ENCODE peak calls at places on chromosomes 16 and 17, in four cellular contexts. D, B, Z and U are unnamed samples. For H3K27me3, the result is how much of the 10 kb centered on the place peaks cover.

GRCh38 chr17:1764274-1764673 is 2.4 kb downstream of the SERPINF1 start:
- DNase-seq in B (no peak), Z (peak), D (peak), U (no peak)

GRCh38 chr16:20538181-20538580 is 38.0 kb downstream of the ACSM2B start:
- DNase-seq in D (no peak), Z (no peak), B (no peak), U (no peak)

GRCh38 chr17:55190748-55191147 is 74.0 kb upstream of the HLF start:
- DNase-seq in Z (no peak), D (no peak), B (no peak), U (no peak)

GRCh38 chr17:71535311-71535710 is 585.5 kb upstream of the SOX9 start:
- DNase-seq in Z (no peak), D (no peak), B (no peak), U (no peak)

GRCh38 chr17:58210922-58211321 is 8.1 kb downstream of the MKS1 start:
- DNase-seq in D (no peak), Z (no peak), B (no peak), U (no peak)

GRCh38 chr16:11253009-11253994 is 2.7 kb downstream of the SOCS1 start:
- DNase-seq in Z (no peak), D (no peak), B (no peak), U (no peak)

GRCh38 chr16:4694664-4695451 is 1.5 kb downstream of the NUDT16L1 start:
- DNase-seq in Z (peak), B (no peak), D (no peak), U (no peak)

GRCh38 chr17:28612936-28613872 is 781 bp downstream of the RSKR start:
- DNase-seq in B (peak), D (peak), Z (no peak), U (no peak)

GRCh38 chr17:82703036-82703745 is 4.7 kb upstream of the RAB40B start:
- DNase-seq in D (no peak), Z (no peak), B (no peak), U (no peak)

GRCh38 chr17:82703935-82704865 is 5.7 kb upstream of the RAB40B start:
- DNase-seq in D (peak), Z (no peak), B (no peak), U (no peak)

GRCh38 chr17:82704886-82705285 is 6.4 kb upstream of the RAB40B start:
- DNase-seq in B (no peak), Z (no peak), D (no peak), U (no peak)

GRCh38 chr17:82699551-82699950 is 1.1 kb upstream of the RAB40B start:
- DNase-seq in B (no peak), D (no peak), Z (no peak), U (no peak)

GRCh38 chr17:82702161-82702932 is 3.8 kb upstream of the RAB40B start:
- DNase-seq in B (no peak), Z (no peak), D (no peak), U (no peak)
- TF ChIP-seq CTCF in B (no peak), Z (no peak), D (no peak), U (no peak)

GRCh38 chr17:50203589-50204345 is 2.3 kb upstream of the COL1A1 start:
- DNase-seq in Z (peak), D (peak), B (no peak), U (no peak)

GRCh38 chr17:50203086-50203485 is 1.7 kb upstream of the COL1A1 start:
- DNase-seq in Z (peak), B (no peak), D (no peak), U (no peak)

GRCh38 chr17:50205111-50205821 is 3.8 kb upstream of the COL1A1 start:
- DNase-seq in D (no peak), Z (peak), B (no peak), U (no peak)

GRCh38 chr17:50205931-50206505 is 4.6 kb upstream of the COL1A1 start:
- DNase-seq in D (no peak), B (no peak), Z (peak), U (no peak)

DNA sequence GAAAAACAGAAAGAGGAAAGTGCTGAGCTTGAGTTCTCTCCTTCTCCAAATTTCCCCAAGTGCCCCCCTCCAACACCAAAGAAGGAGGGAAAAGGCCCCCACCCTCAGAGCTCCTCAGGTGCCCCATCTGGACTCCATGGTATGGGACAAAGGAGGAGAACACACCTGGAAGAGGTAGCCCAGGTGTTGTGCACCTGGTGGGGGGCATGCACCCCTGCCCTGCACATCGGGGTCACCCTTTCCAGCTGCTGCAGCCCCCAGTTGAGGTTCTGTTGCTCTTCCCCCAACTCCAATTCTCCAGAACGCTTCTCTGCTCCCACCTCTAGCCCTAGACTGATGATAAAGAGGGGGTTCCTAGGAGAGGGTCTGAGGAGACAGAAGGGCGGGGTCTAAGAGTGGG is 3.0 kb upstream of the COL1A1 start:
- DNase-seq in B (no peak), D (no peak), Z (peak), U (no peak)
- H3K27me3 ChIP-seq in B (under half), D (under half), Z (under half), U (under half)

GRCh38 chr17:82062076-82062983 is 3.3 kb downstream of the DUS1L start:
- DNase-seq in D (no peak), Z (no peak), B (no peak), U (peak)
- TF ChIP-seq CTCF in D (no peak), Z (no peak), B (no peak), U (no peak)

DNA sequence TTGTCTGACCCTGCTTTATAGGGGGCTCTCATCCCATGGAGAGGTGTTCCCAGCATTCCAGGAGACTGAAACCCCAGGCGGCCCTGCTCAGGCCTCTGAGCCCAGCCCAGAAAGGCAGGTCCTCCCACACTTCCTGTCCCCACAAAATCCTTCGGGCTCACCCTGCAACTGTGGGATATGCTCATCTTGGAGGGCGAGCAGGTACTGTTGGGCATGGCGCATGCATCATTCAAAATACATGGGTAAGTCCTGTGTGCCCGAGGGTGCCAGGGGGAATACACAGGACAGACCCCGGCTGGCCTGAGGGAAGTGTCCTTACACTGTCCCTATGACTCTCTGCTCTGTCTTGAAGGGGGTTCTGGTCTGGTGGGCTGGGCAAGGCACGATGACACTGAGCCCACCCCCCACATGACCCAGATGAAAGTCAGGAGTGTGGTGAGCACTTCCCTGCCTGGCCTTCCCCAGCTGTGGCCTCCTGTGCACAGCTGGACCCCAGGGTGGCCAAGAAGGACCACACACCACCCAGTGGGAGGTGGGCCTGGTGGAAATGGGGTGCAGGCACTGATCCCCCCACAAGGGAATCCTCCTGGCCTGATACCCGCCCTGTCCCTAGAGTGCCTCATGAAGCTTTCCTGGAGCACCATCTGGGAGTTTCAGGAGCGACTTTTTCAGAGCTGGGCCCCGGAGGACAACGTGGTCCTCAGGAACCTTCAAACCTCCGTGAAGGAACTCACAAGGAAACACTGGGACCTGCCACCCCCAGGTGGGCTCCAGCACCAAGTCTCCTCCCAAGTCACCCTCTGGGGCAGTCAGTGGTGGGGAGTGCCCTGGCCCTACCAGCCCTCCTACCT is 46.7 kb downstream of the USP22 start:
- DNase-seq in Z (no peak), B (no peak), D (no peak), U (no peak)
- H3K27me3 ChIP-seq in Z (under half), B (under half), D (under half), U (under half)

GRCh38 chr17:3892095-3892998 is 506 bp downstream of the CAMKK1 start:
- DNase-seq in B (peak), D (peak), Z (peak), U (peak)
- TF ChIP-seq CTCF in B (no peak), D (peak), Z (no peak), U (no peak)

GRCh38 chr17:39612935-39613465 is 5.3 kb upstream of the NEUROD2 start:
- DNase-seq in B (no peak), Z (no peak), D (no peak), U (no peak)

GRCh38 chr17:39608601-39609000 is 881 bp upstream of the NEUROD2 start:
- DNase-seq in D (no peak), B (no peak), Z (no peak), U (no peak)

GRCh38 chr17:39612291-39612894 is 4.7 kb upstream of the NEUROD2 start:
- DNase-seq in D (no peak), B (no peak), Z (no peak), U (no peak)

GRCh38 chr17:39609416-39610025 is 1.8 kb upstream of the NEUROD2 start:
- DNase-seq in D (no peak), Z (no peak), B (no peak), U (no peak)

GRCh38 chr17:39611441-39612112 is 3.9 kb upstream of the NEUROD2 start:
- DNase-seq in Z (no peak), D (no peak), B (no peak), U (peak)
- H3K27me3 ChIP-seq in Z (under half), D (half or more), B (half or more), U (under half)

GRCh38 chr17:50265690-50266306 is 8.5 kb upstream of the TMEM92 start:
- DNase-seq in D (peak), Z (peak), B (no peak), U (peak)

GRCh38 chr17:50265212-50265611 is 9.1 kb upstream of the TMEM92 start:
- DNase-seq in Z (peak), B (no peak), D (peak), U (peak)

GRCh38 chr17:50267074-50267841 is 7.0 kb upstream of the TMEM92 start:
- DNase-seq in Z (peak), D (peak), B (no peak), U (no peak)

GRCh38 chr17:50268040-50268439 is 6.2 kb upstream of the TMEM92 start:
- DNase-seq in B (no peak), D (peak), Z (no peak), U (peak)

DNA sequence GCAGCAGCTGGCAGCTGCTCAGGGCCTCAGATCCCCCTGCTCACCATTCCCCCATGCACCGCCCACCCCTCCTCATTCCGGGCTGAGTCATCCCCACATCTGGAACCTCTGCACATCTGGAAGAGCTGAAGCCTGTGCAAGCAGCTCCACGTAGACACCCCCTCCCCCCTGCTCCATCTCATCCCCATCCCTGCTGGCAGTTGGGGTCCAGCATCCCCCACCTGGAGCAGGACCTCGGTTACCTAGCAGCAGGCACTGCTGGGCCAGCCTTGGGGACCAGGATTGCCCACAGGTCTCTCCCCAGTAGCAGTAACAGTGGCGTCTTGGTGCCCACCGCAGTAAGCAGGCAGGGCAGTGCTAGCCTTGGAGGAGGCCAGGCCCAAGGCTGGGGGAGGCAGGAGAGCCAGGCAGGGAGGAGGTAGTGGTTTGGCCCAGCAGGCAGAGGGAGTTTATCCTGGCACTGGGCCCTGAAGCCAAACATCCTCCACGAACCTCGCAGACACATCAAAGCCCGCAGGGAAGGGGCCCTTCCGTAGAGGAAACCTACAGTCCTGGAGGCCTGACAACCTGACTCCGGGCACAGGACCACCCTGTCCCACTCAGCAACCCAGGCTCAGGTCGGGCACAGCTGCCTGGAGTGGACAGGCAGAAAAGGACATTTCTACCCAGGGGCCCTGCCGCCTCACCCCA is 7.7 kb upstream of the TMEM92 start:
- DNase-seq in Z (peak), B (no peak), D (peak), U (peak)
- TF ChIP-seq CTCF in Z (peak), B (no peak), D (no peak), U (no peak)

DNA sequence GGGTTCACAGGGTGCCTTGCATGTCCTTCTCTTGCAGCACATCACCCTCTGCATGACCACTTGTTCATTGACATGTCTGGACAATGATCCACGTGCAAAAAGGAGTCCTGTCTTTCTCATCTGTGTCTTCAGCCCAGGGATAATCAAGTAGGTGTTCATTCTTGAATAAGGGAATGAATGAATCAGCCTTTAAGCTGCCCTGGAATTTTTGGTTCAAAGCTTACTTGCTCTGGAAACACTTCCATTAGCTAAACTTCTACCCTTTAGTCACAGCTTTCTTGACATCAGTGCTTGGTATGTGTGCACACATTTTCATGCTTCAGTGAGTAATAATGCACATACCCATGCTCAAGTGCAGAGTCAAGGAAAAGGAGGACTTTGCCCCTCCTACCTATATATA is 103.0 kb upstream of the CDH13 start:
- DNase-seq in B (no peak), Z (no peak), D (no peak), U (no peak)
- H3K27me3 ChIP-seq in B (under half), Z (under half), D (under half), U (under half)

GRCh38 chr16:671353-672131 is 3.6 kb downstream of the RHOT2 start:
- DNase-seq in Z (no peak), D (no peak), B (no peak), U (no peak)
- TF ChIP-seq CTCF in Z (no peak), D (no peak), B (no peak), U (no peak)